ENCODE peak calls at places on chromosomes 11 and 22, in four cellular contexts. L, V, I and O are unnamed samples.

GRCh38 chr22:41382098-41382578 is 396 bp downstream of the TEF start:
- DNase-seq in L (peak), I (peak), V (peak), O (no peak)

GRCh38 chr11:102172127-102172848 is 62.0 kb downstream of the YAP1 start:
- DNase-seq in V (peak), L (no peak), I (no peak), O (peak)

GRCh38 chr11:75035911-75036536 is 47.3 kb downstream of the NEU3 start:
- DNase-seq in L (no peak), I (no peak), V (no peak), O (peak)

GRCh38 chr22:23970816-23971482 is 3.3 kb downstream of the DDT start:
- DNase-seq in I (no peak), V (no peak), L (no peak), O (no peak)

GRCh38 chr11:84720706-84721402 is 906.3 kb downstream of the DLG2 start:
- DNase-seq in I (peak), V (no peak), L (peak), O (no peak)

GRCh38 chr11:20609727-20610707 is 10.6 kb downstream of the SLC6A5 start:
- DNase-seq in V (peak), I (peak), L (peak), O (peak)

GRCh38 chr11:4181780-4182721 is 87.5 kb downstream of the RRM1 start:
- DNase-seq in I (peak), L (peak), V (peak), O (peak)

GRCh38 chr22:17106785-17107546 is 14.2 kb downstream of the TMEM121B start:
- DNase-seq in I (peak), V (no peak), L (no peak), O (no peak)

GRCh38 chr11:67436459-67437081 is 912 bp downstream of the PTPRCAP start:
- DNase-seq in I (no peak), V (peak), L (no peak), O (no peak)

GRCh38 chr22:25497269-25497668 is 67.2 kb upstream of the GRK3 start:
- DNase-seq in L (no peak), V (peak), I (no peak), O (peak)

GRCh38 chr11:117490019-117490679 is 162.5 kb downstream of the CEP164 start:
- DNase-seq in L (no peak), I (no peak), V (no peak), O (no peak)

GRCh38 chr11:35146074-35146521 is 7.1 kb downstream of the CD44 start:
- DNase-seq in V (no peak), I (no peak), L (no peak), O (peak)

GRCh38 chr22:36279219-36279666 is 26.3 kb downstream of the APOL1 start:
- DNase-seq in L (no peak), I (no peak), V (no peak), O (no peak)

GRCh38 chr11:72577271-72577681 is 96.9 kb downstream of the PDE2A start:
- DNase-seq in I (peak), L (no peak), V (no peak), O (no peak)

GRCh38 chr11:132032555-132032954 is 662.1 kb downstream of the NTM start:
- DNase-seq in I (no peak), L (no peak), V (peak), O (peak)

GRCh38 chr22:43476341-43476740 is 64.5 kb downstream of the MPPED1 start:
- DNase-seq in V (no peak), I (no peak), L (no peak), O (no peak)

GRCh38 chr11:118883004-118883367 is 706 bp upstream of the CXCR5 start:
- DNase-seq in V (no peak), L (no peak), I (no peak), O (no peak)

GRCh38 chr22:49657275-49657973 is 170.2 kb downstream of the BRD1 start:
- DNase-seq in L (no peak), V (no peak), I (peak), O (no peak)

GRCh38 chr11:16825091-16825490 is 86.6 kb downstream of the C11orf58 start:
- DNase-seq in I (no peak), V (no peak), L (no peak), O (no peak)

GRCh38 chr11:117818036-117818858 is 6.3 kb downstream of the FXYD2 start:
- DNase-seq in V (peak), L (no peak), I (peak), O (peak)

GRCh38 chr11:19240420-19241259 is at the start of gene E2F8:
- DNase-seq in V (peak), I (peak), L (peak), O (peak)

GRCh38 chr11:35144103-35144741 is 5.3 kb downstream of the CD44 start:
- DNase-seq in V (peak), L (no peak), I (no peak), O (peak)

GRCh38 chr11:8386134-8386864 is 122.6 kb upstream of the LMO1 start:
- DNase-seq in V (no peak), L (no peak), I (no peak), O (no peak)

GRCh38 chr11:8383227-8383626 is 119.5 kb upstream of the LMO1 start:
- DNase-seq in V (no peak), I (no peak), L (no peak), O (no peak)

GRCh38 chr11:8382436-8383053 is 118.9 kb upstream of the LMO1 start:
- DNase-seq in V (peak), L (no peak), I (no peak), O (peak)

GRCh38 chr11:8383627-8384026 is 119.9 kb upstream of the LMO1 start:
- DNase-seq in I (no peak), L (no peak), V (no peak), O (no peak)

DNA sequence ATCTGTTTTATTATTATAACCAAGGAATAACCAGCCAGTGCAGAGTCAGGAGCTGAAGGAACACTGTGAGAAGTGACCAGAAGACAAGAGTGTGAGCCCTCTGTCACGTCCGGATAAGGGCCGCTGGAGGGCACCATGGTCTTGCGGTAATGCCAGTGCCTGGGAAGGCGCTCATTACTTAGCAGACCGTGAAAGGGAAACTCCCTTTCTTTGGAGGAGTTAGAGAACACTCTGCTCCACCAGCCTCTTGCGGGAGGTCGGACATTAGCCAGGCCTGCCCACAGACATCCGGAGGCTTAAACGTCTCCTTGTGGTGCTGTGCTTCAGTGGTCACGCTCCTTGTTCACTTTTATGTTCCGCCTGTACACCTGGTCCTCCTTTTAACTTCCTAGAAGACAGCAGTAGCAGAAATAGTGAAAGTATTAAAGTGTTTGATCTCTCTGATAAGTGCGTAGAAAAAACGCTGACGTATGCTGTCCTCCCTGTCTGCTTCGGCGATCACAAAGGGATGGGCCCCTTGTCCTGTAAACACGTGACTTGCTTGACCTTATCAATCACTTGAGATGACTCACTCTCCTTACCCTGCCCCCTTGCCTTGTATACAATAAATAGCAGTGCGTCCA is 120.6 kb upstream of the LMO1 start:
- DNase-seq in I (peak), L (peak), V (peak), O (peak)
- TF ChIP-seq CTCF in I (no peak), L (peak), V (no peak), O (peak)

GRCh38 chr11:78048561-78048960 is 15.1 kb upstream of the THRSP start:
- DNase-seq in L (no peak), V (no peak), I (no peak), O (no peak)
- TF ChIP-seq CTCF in L (no peak), V (no peak), I (no peak), O (no peak)

GRCh38 chr22:26778372-26778771 is 121.0 kb downstream of the MIAT start:
- DNase-seq in L (no peak), I (no peak), V (no peak), O (no peak)

GRCh38 chr22:26779108-26779507 is 121.7 kb downstream of the MIAT start:
- DNase-seq in L (no peak), V (no peak), I (no peak), O (no peak)

GRCh38 chr22:26779929-26780328 is 122.5 kb downstream of the MIAT start:
- DNase-seq in I (no peak), L (no peak), V (no peak), O (no peak)

GRCh38 chr22:26777402-26777801 is 120.0 kb downstream of the MIAT start:
- DNase-seq in I (no peak), V (no peak), L (no peak), O (no peak)

DNA sequence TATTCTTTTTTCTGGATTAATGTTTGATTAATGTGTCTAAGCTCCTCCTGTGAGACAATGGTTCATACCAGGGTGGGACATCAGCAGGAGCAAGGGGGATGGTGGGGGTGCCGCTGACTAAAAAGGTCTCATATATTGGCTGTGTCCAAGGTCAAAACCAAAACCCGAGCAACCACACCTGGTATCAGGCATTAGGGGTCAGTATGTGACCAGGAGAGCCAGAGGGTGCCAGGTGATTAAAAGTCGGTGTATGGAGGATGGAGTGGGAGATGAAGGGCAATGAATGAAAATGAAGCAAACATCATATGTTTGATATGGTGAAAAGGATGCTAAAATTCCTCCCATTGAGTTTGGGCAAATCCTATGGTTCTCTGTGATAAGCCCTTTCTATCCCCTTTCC is 118.0 kb downstream of the MIAT start:
- DNase-seq in I (no peak), L (no peak), V (no peak), O (no peak)
- TF ChIP-seq CTCF in I (no peak), L (no peak), V (no peak), O (no peak)

GRCh38 chr11:32233928-32234327 is 143.1 kb downstream of the RCN1 start:
- DNase-seq in L (no peak), V (no peak), I (no peak), O (no peak)

GRCh38 chr11:32233276-32233675 is 142.4 kb downstream of the RCN1 start:
- DNase-seq in L (no peak), V (no peak), I (no peak), O (no peak)

GRCh38 chr11:32232516-32232915 is 141.6 kb downstream of the RCN1 start:
- DNase-seq in V (no peak), I (no peak), L (no peak), O (no peak)

GRCh38 chr11:32229566-32230240 is 138.8 kb downstream of the RCN1 start:
- DNase-seq in I (no peak), V (no peak), L (no peak), O (no peak)

GRCh38 chr11:32231909-32232493 is 141.1 kb downstream of the RCN1 start:
- DNase-seq in L (no peak), I (no peak), V (peak), O (peak)
- TF ChIP-seq CTCF in L (peak), I (peak), V (peak), O (peak)

GRCh38 chr22:22111983-22112382 is 129.4 kb upstream of the TOP3B start:
- DNase-seq in I (no peak), V (no peak), L (no peak), O (no peak)

GRCh38 chr22:22110548-22111266 is 128.1 kb upstream of the TOP3B start:
- DNase-seq in L (peak), I (no peak), V (peak), O (peak)

GRCh38 chr22:22112533-22113294 is 130.1 kb upstream of the TOP3B start:
- DNase-seq in L (no peak), V (no peak), I (no peak), O (no peak)

GRCh38 chr22:22111267-22111751 is 128.7 kb upstream of the TOP3B start:
- DNase-seq in I (no peak), L (no peak), V (peak), O (peak)

DNA sequence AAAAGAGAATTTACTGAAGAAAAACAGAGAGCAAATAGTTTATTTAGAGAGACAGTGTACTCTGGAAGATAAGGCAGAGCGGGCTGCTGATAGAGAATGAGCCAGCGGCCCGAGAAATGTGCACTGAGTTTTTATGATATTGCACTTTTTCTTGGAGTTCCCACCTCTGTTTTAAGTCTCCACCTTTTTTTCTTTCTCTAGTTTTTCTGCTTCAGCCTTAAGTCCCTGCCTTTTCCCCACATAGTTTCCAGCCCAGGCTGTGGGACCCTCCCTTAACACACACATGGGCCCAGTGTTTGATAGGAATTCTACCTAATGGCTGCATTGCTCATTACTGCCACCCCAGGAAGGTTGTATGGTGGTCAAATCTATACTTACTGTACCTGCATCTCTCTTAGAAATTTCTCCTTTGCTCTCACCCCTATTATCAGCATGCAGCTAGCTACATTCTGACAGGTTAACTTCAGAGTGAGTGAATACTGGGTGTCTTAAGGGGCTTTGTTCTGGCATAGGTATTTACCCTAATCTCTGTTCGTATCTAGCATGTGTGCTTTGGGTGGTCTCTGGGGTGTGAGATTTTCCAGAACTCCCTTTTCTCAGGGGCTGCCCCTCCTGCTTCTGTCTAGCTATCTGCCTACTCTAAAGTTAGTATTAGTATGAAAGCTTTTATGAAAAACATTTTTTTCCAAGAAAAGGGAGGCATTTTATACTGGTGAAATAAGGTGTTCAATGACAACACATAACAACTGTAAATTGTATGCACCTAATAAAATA is 127.3 kb upstream of the TOP3B start:
- DNase-seq in I (no peak), V (no peak), L (no peak), O (peak)
- TF ChIP-seq CTCF in I (no peak), V (peak), L (no peak), O (peak)

DNA sequence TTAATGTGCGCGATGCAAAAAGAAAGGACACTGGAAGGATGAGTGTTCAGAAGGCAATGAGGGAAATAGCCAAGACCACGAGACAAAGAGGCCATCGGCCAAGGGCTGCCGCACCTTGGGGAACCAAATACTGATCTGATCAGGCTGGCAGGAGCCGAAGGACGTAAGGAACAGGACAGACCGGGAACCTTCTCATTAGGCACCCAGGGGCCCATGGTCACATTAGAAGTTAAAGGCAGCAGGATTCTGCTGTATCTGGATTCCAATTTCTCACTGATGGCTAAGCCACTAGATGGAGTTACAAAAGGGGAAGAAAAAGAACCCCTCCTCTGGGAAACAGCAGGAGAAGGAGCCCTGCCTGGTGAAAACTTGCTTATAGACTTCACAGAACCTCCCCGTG is 28.8 kb upstream of the CPT1A start:
- DNase-seq in V (peak), L (no peak), I (no peak), O (no peak)
- TF ChIP-seq CTCF in V (peak), L (no peak), I (no peak), O (no peak)

GRCh38 chr22:18988958-18989357 is 52.9 kb upstream of the PRODH start:
- DNase-seq in V (no peak), L (no peak), I (no peak), O (no peak)

GRCh38 chr22:18985761-18986160 is 49.7 kb upstream of the PRODH start:
- DNase-seq in I (no peak), L (no peak), V (no peak), O (no peak)

GRCh38 chr22:18990355-18991137 is 54.5 kb upstream of the PRODH start:
- DNase-seq in L (no peak), V (no peak), I (no peak), O (no peak)

GRCh38 chr22:18984564-18984963 is 48.5 kb upstream of the PRODH start:
- DNase-seq in L (peak), I (peak), V (no peak), O (no peak)

DNA sequence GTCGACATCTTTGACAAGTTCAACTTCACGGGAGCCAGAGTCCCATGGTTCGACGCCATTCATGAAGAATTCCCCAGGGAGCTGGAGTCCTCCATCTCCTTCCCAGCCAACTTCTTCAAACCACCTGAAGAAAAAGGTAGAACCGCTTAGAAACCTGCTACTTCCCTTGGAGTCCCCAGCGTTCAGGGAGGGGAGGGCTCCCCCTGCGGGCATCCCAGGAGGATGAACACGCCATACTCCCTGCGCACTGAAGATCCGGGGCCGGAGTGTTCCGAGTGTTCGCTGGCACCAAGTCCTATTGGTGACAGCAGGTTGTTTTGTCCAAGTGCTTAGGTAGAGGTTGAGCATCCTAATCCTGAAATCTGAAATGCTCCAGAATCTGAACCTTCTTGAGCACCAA is 51.7 kb upstream of the PRODH start:
- DNase-seq in L (peak), I (no peak), V (peak), O (peak)
- TF ChIP-seq CTCF in L (peak), I (no peak), V (peak), O (peak)